ENCODE peak calls at places on chromosomes 11 and 22, in five cellular contexts. One of them, this sample, is unnamed.

GRCh38 chr22:46068908-46069481 is 81.3 kb upstream of the PPARA start:
- DNase-seq in SHP77: peak; percentile 59
- DNase-seq in posterior vena cava: peak; percentile 68
- DNase-seq in activated T-cell treated with anti-CD3 and anti-CD28 coated beads, Interleukin-2, amount 50 U/mL, for 72 hours: no peak
- DNase-seq in immature natural killer cell: peak; percentile 15
- DNase-seq in this sample: no peak

GRCh38 chr22:45150139-45150538 is 13.6 kb upstream of the NUP50 start:
- DNase-seq in SHP77: no peak
- DNase-seq in posterior vena cava: no peak
- DNase-seq in activated T-cell treated with anti-CD3 and anti-CD28 coated beads, Interleukin-2, amount 50 U/mL, for 72 hours: no peak
- DNase-seq in immature natural killer cell: no peak
- DNase-seq in this sample: no peak

GRCh38 chr11:70577948-70578347 is 179.6 kb downstream of the CTTN start:
- DNase-seq in SHP77: no peak
- DNase-seq in posterior vena cava: peak; percentile 48
- DNase-seq in activated T-cell treated with anti-CD3 and anti-CD28 coated beads, Interleukin-2, amount 50 U/mL, for 72 hours: no peak
- DNase-seq in immature natural killer cell: no peak
- DNase-seq in this sample: no peak

GRCh38 chr11:69538840-69539239 is 57.4 kb downstream of the LINC01488 start:
- DNase-seq in SHP77: no peak
- DNase-seq in posterior vena cava: peak; percentile 46
- DNase-seq in activated T-cell treated with anti-CD3 and anti-CD28 coated beads, Interleukin-2, amount 50 U/mL, for 72 hours: no peak
- DNase-seq in immature natural killer cell: no peak
- DNase-seq in this sample: no peak

GRCh38 chr22:38338772-38339379 is 21.6 kb upstream of the CSNK1E start:
- DNase-seq in SHP77: no peak
- DNase-seq in posterior vena cava: peak; percentile 25
- DNase-seq in activated T-cell treated with anti-CD3 and anti-CD28 coated beads, Interleukin-2, amount 50 U/mL, for 72 hours: no peak
- DNase-seq in immature natural killer cell: no peak
- DNase-seq in this sample: no peak

GRCh38 chr22:27784099-27784446 is 17.5 kb downstream of the MN1 start:
- DNase-seq in SHP77: no peak
- DNase-seq in posterior vena cava: no peak
- DNase-seq in activated T-cell treated with anti-CD3 and anti-CD28 coated beads, Interleukin-2, amount 50 U/mL, for 72 hours: no peak
- DNase-seq in immature natural killer cell: no peak
- DNase-seq in this sample: no peak

GRCh38 chr11:74678591-74679512 is 52.4 kb downstream of the CHRDL2 start:
- DNase-seq in SHP77: no peak
- DNase-seq in posterior vena cava: peak; percentile 77
- DNase-seq in activated T-cell treated with anti-CD3 and anti-CD28 coated beads, Interleukin-2, amount 50 U/mL, for 72 hours: no peak
- DNase-seq in immature natural killer cell: no peak
- DNase-seq in this sample: no peak

GRCh38 chr11:2884424-2884815 is 1.2 kb downstream of the CDKN1C start:
- DNase-seq in SHP77: no peak
- DNase-seq in posterior vena cava: no peak
- DNase-seq in activated T-cell treated with anti-CD3 and anti-CD28 coated beads, Interleukin-2, amount 50 U/mL, for 72 hours: no peak
- DNase-seq in immature natural killer cell: no peak
- DNase-seq in this sample: no peak

GRCh38 chr11:6397636-6398035 is 7.4 kb downstream of the SMPD1 start:
- DNase-seq in SHP77: no peak
- DNase-seq in posterior vena cava: no peak
- DNase-seq in activated T-cell treated with anti-CD3 and anti-CD28 coated beads, Interleukin-2, amount 50 U/mL, for 72 hours: no peak
- DNase-seq in immature natural killer cell: no peak
- DNase-seq in this sample: no peak

GRCh38 chr11:73376803-73377629 is 817 bp downstream of the RELT start:
- DNase-seq in SHP77: no peak
- DNase-seq in posterior vena cava: peak; percentile 91
- DNase-seq in activated T-cell treated with anti-CD3 and anti-CD28 coated beads, Interleukin-2, amount 50 U/mL, for 72 hours: peak; percentile 77
- DNase-seq in immature natural killer cell: peak; percentile 87
- DNase-seq in this sample: no peak

GRCh38 chr11:130771708-130772107 is 144.6 kb downstream of the SNX19 start:
- DNase-seq in SHP77: no peak
- DNase-seq in posterior vena cava: no peak
- DNase-seq in activated T-cell treated with anti-CD3 and anti-CD28 coated beads, Interleukin-2, amount 50 U/mL, for 72 hours: no peak
- DNase-seq in immature natural killer cell: no peak
- DNase-seq in this sample: no peak

GRCh38 chr22:41780714-41781507 is 19.6 kb upstream of the CCDC134 start:
- DNase-seq in SHP77: no peak
- DNase-seq in posterior vena cava: peak; percentile 91
- DNase-seq in activated T-cell treated with anti-CD3 and anti-CD28 coated beads, Interleukin-2, amount 50 U/mL, for 72 hours: peak; percentile 94
- DNase-seq in immature natural killer cell: peak; percentile 92
- DNase-seq in this sample: no peak

GRCh38 chr22:44625981-44626687 is 75.9 kb upstream of the PRR5 start:
- DNase-seq in SHP77: peak; percentile 72
- DNase-seq in posterior vena cava: peak; percentile 89
- DNase-seq in activated T-cell treated with anti-CD3 and anti-CD28 coated beads, Interleukin-2, amount 50 U/mL, for 72 hours: peak; percentile 72
- DNase-seq in immature natural killer cell: peak; percentile 79
- DNase-seq in this sample: no peak

GRCh38 chr22:42330953-42331525 is 60.6 kb upstream of the TCF20 start:
- DNase-seq in SHP77: peak; percentile 38
- DNase-seq in posterior vena cava: no peak
- DNase-seq in activated T-cell treated with anti-CD3 and anti-CD28 coated beads, Interleukin-2, amount 50 U/mL, for 72 hours: no peak
- DNase-seq in immature natural killer cell: no peak
- DNase-seq in this sample: no peak

GRCh38 chr22:33126881-33127280 is 68.7 kb upstream of the SYN3 start:
- DNase-seq in SHP77: no peak
- DNase-seq in posterior vena cava: no peak
- DNase-seq in activated T-cell treated with anti-CD3 and anti-CD28 coated beads, Interleukin-2, amount 50 U/mL, for 72 hours: no peak
- DNase-seq in immature natural killer cell: no peak
- DNase-seq in this sample: no peak

GRCh38 chr11:7418916-7419315 is 66.4 kb upstream of the OLFML1 start:
- DNase-seq in SHP77: no peak
- DNase-seq in posterior vena cava: no peak
- DNase-seq in activated T-cell treated with anti-CD3 and anti-CD28 coated beads, Interleukin-2, amount 50 U/mL, for 72 hours: no peak
- DNase-seq in immature natural killer cell: no peak
- DNase-seq in this sample: no peak

GRCh38 chr11:32706985-32707736 is 87.3 kb downstream of the CCDC73 start:
- DNase-seq in SHP77: no peak
- DNase-seq in posterior vena cava: no peak
- DNase-seq in activated T-cell treated with anti-CD3 and anti-CD28 coated beads, Interleukin-2, amount 50 U/mL, for 72 hours: no peak
- DNase-seq in immature natural killer cell: no peak
- DNase-seq in this sample: peak; percentile 25

GRCh38 chr22:27197618-27198017 is 540.2 kb downstream of the MIAT start:
- DNase-seq in SHP77: no peak
- DNase-seq in posterior vena cava: no peak
- DNase-seq in activated T-cell treated with anti-CD3 and anti-CD28 coated beads, Interleukin-2, amount 50 U/mL, for 72 hours: no peak
- DNase-seq in immature natural killer cell: no peak
- DNase-seq in this sample: no peak

GRCh38 chr11:63667993-63668392 is 3.2 kb downstream of the ATL3 start:
- DNase-seq in SHP77: no peak
- DNase-seq in posterior vena cava: no peak
- DNase-seq in activated T-cell treated with anti-CD3 and anti-CD28 coated beads, Interleukin-2, amount 50 U/mL, for 72 hours: no peak
- DNase-seq in immature natural killer cell: no peak
- DNase-seq in this sample: peak; percentile 79

GRCh38 chr11:133966924-133967598 is 10.3 kb upstream of the IGSF9B start:
- DNase-seq in SHP77: no peak
- DNase-seq in posterior vena cava: no peak
- DNase-seq in activated T-cell treated with anti-CD3 and anti-CD28 coated beads, Interleukin-2, amount 50 U/mL, for 72 hours: peak; percentile 80
- DNase-seq in immature natural killer cell: peak; percentile 12
- DNase-seq in this sample: no peak

GRCh38 chr11:117831661-117832415 is 7.3 kb upstream of the FXYD2 start:
- DNase-seq in SHP77: no peak
- DNase-seq in posterior vena cava: peak; percentile 51
- DNase-seq in activated T-cell treated with anti-CD3 and anti-CD28 coated beads, Interleukin-2, amount 50 U/mL, for 72 hours: no peak
- DNase-seq in immature natural killer cell: no peak
- DNase-seq in this sample: no peak

GRCh38 chr22:49784987-49785614 is 42.6 kb downstream of the BRD1 start:
- DNase-seq in SHP77: no peak
- DNase-seq in posterior vena cava: no peak
- DNase-seq in activated T-cell treated with anti-CD3 and anti-CD28 coated beads, Interleukin-2, amount 50 U/mL, for 72 hours: no peak
- DNase-seq in immature natural killer cell: peak; percentile 23
- DNase-seq in this sample: no peak

GRCh38 chr22:18977824-18978425 is 41.8 kb upstream of the PRODH start:
- DNase-seq in SHP77: no peak
- DNase-seq in posterior vena cava: peak; percentile 73
- DNase-seq in activated T-cell treated with anti-CD3 and anti-CD28 coated beads, Interleukin-2, amount 50 U/mL, for 72 hours: no peak
- DNase-seq in immature natural killer cell: no peak
- DNase-seq in this sample: no peak

GRCh38 chr22:41302016-41302767 is 867 bp downstream of the ZC3H7B start:
- DNase-seq in SHP77: no peak
- DNase-seq in posterior vena cava: no peak
- DNase-seq in activated T-cell treated with anti-CD3 and anti-CD28 coated beads, Interleukin-2, amount 50 U/mL, for 72 hours: peak; percentile 12
- DNase-seq in immature natural killer cell: peak; percentile 17
- DNase-seq in this sample: no peak

GRCh38 chr22:40044870-40045834 is 50.4 kb downstream of the FAM83F start:
- DNase-seq in SHP77: no peak
- DNase-seq in posterior vena cava: peak; percentile 89
- DNase-seq in activated T-cell treated with anti-CD3 and anti-CD28 coated beads, Interleukin-2, amount 50 U/mL, for 72 hours: peak; percentile 79
- DNase-seq in immature natural killer cell: peak; percentile 88
- DNase-seq in this sample: no peak

GRCh38 chr11:116373545-116373944 is 399.2 kb downstream of the BUD13 start:
- DNase-seq in SHP77: no peak
- DNase-seq in posterior vena cava: no peak
- DNase-seq in activated T-cell treated with anti-CD3 and anti-CD28 coated beads, Interleukin-2, amount 50 U/mL, for 72 hours: no peak
- DNase-seq in immature natural killer cell: no peak
- DNase-seq in this sample: no peak

GRCh38 chr11:67272327-67273259 is 6.3 kb downstream of the GRK2 start:
- DNase-seq in SHP77: no peak
- DNase-seq in posterior vena cava: peak; percentile 76
- DNase-seq in activated T-cell treated with anti-CD3 and anti-CD28 coated beads, Interleukin-2, amount 50 U/mL, for 72 hours: no peak
- DNase-seq in immature natural killer cell: peak; percentile 43
- DNase-seq in this sample: no peak

GRCh38 chr11:76744186-76745058 is 38.7 kb upstream of the TSKU start:
- DNase-seq in SHP77: no peak
- DNase-seq in posterior vena cava: no peak
- DNase-seq in activated T-cell treated with anti-CD3 and anti-CD28 coated beads, Interleukin-2, amount 50 U/mL, for 72 hours: no peak
- DNase-seq in immature natural killer cell: no peak
- DNase-seq in this sample: no peak

GRCh38 chr11:122025757-122026156 is 90.3 kb downstream of the BLID start:
- DNase-seq in SHP77: no peak
- DNase-seq in posterior vena cava: no peak
- DNase-seq in activated T-cell treated with anti-CD3 and anti-CD28 coated beads, Interleukin-2, amount 50 U/mL, for 72 hours: no peak
- DNase-seq in immature natural killer cell: no peak
- DNase-seq in this sample: no peak

GRCh38 chr11:41461057-41461681 is 1.7 kb upstream of the LRRC4C start:
- DNase-seq in SHP77: no peak
- DNase-seq in posterior vena cava: no peak
- DNase-seq in activated T-cell treated with anti-CD3 and anti-CD28 coated beads, Interleukin-2, amount 50 U/mL, for 72 hours: no peak
- DNase-seq in immature natural killer cell: no peak
- DNase-seq in this sample: no peak

GRCh38 chr11:99781074-99781473 is 760.3 kb downstream of the CNTN5 start:
- DNase-seq in SHP77: no peak
- DNase-seq in posterior vena cava: no peak
- DNase-seq in activated T-cell treated with anti-CD3 and anti-CD28 coated beads, Interleukin-2, amount 50 U/mL, for 72 hours: no peak
- DNase-seq in immature natural killer cell: no peak
- DNase-seq in this sample: no peak

GRCh38 chr22:23759566-23759965 is 3.2 kb upstream of the C22orf15 start:
- DNase-seq in SHP77: no peak
- DNase-seq in posterior vena cava: no peak
- DNase-seq in activated T-cell treated with anti-CD3 and anti-CD28 coated beads, Interleukin-2, amount 50 U/mL, for 72 hours: no peak
- DNase-seq in immature natural killer cell: no peak
- DNase-seq in this sample: no peak

GRCh38 chr11:130211144-130211543 is 51.6 kb downstream of the ST14 start:
- DNase-seq in SHP77: no peak
- DNase-seq in posterior vena cava: peak; percentile 26
- DNase-seq in activated T-cell treated with anti-CD3 and anti-CD28 coated beads, Interleukin-2, amount 50 U/mL, for 72 hours: no peak
- DNase-seq in immature natural killer cell: no peak
- DNase-seq in this sample: no peak

GRCh38 chr11:121596195-121597145 is 143.7 kb upstream of the SORL1-AS1 start:
- DNase-seq in SHP77: no peak
- DNase-seq in posterior vena cava: no peak
- DNase-seq in activated T-cell treated with anti-CD3 and anti-CD28 coated beads, Interleukin-2, amount 50 U/mL, for 72 hours: no peak
- DNase-seq in immature natural killer cell: no peak
- DNase-seq in this sample: peak; percentile 65

GRCh38 chr11:68583047-68583446 is 101.3 kb upstream of the GAL start:
- DNase-seq in SHP77: no peak
- DNase-seq in posterior vena cava: no peak
- DNase-seq in activated T-cell treated with anti-CD3 and anti-CD28 coated beads, Interleukin-2, amount 50 U/mL, for 72 hours: no peak
- DNase-seq in immature natural killer cell: no peak
- DNase-seq in this sample: no peak

GRCh38 chr11:8281266-8281665 is 17.6 kb upstream of the LMO1 start:
- DNase-seq in SHP77: no peak
- DNase-seq in posterior vena cava: peak; percentile 52
- DNase-seq in activated T-cell treated with anti-CD3 and anti-CD28 coated beads, Interleukin-2, amount 50 U/mL, for 72 hours: no peak
- DNase-seq in immature natural killer cell: no peak
- DNase-seq in this sample: no peak

GRCh38 chr11:43585877-43586608 is 94.5 kb upstream of the HSD17B12 start:
- DNase-seq in SHP77: no peak
- DNase-seq in posterior vena cava: no peak
- DNase-seq in activated T-cell treated with anti-CD3 and anti-CD28 coated beads, Interleukin-2, amount 50 U/mL, for 72 hours: no peak
- DNase-seq in immature natural killer cell: no peak
- DNase-seq in this sample: no peak

GRCh38 chr11:76621466-76621865 is 49.1 kb downstream of the LRRC32 start:
- DNase-seq in SHP77: no peak
- DNase-seq in posterior vena cava: peak; percentile 68
- DNase-seq in activated T-cell treated with anti-CD3 and anti-CD28 coated beads, Interleukin-2, amount 50 U/mL, for 72 hours: no peak
- DNase-seq in immature natural killer cell: no peak
- DNase-seq in this sample: no peak

GRCh38 chr11:92929168-92930053 is 40.0 kb upstream of the MTNR1B start:
- DNase-seq in SHP77: no peak
- DNase-seq in posterior vena cava: no peak
- DNase-seq in activated T-cell treated with anti-CD3 and anti-CD28 coated beads, Interleukin-2, amount 50 U/mL, for 72 hours: no peak
- DNase-seq in immature natural killer cell: no peak
- DNase-seq in this sample: no peak

GRCh38 chr22:22616636-22617035 is 27.8 kb upstream of the GGTLC2 start:
- DNase-seq in SHP77: no peak
- DNase-seq in posterior vena cava: no peak
- DNase-seq in activated T-cell treated with anti-CD3 and anti-CD28 coated beads, Interleukin-2, amount 50 U/mL, for 72 hours: peak; percentile 15
- DNase-seq in immature natural killer cell: no peak
- DNase-seq in this sample: no peak